ENCODE peak calls at places on chromosomes 1 and 21, in eight cellular contexts. B, L, N, E, Q, P, R and W are unnamed samples.

GRCh38 chr1:90728656-90729257 is 11.7 kb upstream of the BARHL2 start:
- DNase-seq in B (no peak), L (no peak), N (no peak), E (no peak), Q (no peak), P (no peak), R (no peak), W (no peak)

GRCh38 chr1:55527831-55528230 is 312.7 kb upstream of the USP24 start:
- DNase-seq in B (no peak), L (no peak), N (no peak), E (no peak), Q (no peak), P (no peak), R (no peak), W (no peak)

GRCh38 chr1:229210844-229211243 is 60.1 kb upstream of the RAB4A start:
- DNase-seq in B (no peak), L (no peak), N (no peak), E (no peak), Q (no peak), P (no peak), R (no peak), W (no peak)

GRCh38 chr1:229253170-229253974 is 17.5 kb upstream of the RAB4A start:
- DNase-seq in B (peak; percentile 92), L (no peak), N (no peak), E (no peak), Q (no peak), P (peak; percentile 73), R (no peak), W (peak; percentile 37)

GRCh38 chr1:36947384-36947783 is 86.9 kb downstream of the GRIK3 start:
- DNase-seq in B (no peak), L (no peak), N (no peak), E (no peak), Q (no peak), P (no peak), R (no peak), W (no peak)

GRCh38 chr21:16159213-16159970 is 429.6 kb downstream of the USP25 start:
- DNase-seq in B (no peak), L (no peak), N (no peak), E (no peak), Q (no peak), P (no peak), R (no peak), W (no peak)

GRCh38 chr1:167687919-167688519 is 33.8 kb upstream of the MPZL1 start:
- DNase-seq in B (peak; percentile 78), L (no peak), N (peak; percentile 58), E (peak; percentile 35), Q (peak; percentile 68), P (peak; percentile 67), R (peak; percentile 81), W (peak; percentile 45)

GRCh38 chr1:228243093-228243492 is 35.2 kb downstream of the OBSCN start:
- DNase-seq in B (no peak), L (no peak), N (no peak), E (no peak), Q (no peak), P (no peak), R (no peak), W (no peak)

GRCh38 chr1:37867784-37868183 is 8.4 kb upstream of the MTF1 start:
- DNase-seq in B (no peak), L (no peak), N (no peak), E (no peak), Q (no peak), P (no peak), R (no peak), W (no peak)

GRCh38 chr1:7223334-7224080 is 438.3 kb downstream of the CAMTA1 start:
- DNase-seq in B (no peak), L (no peak), N (no peak), E (no peak), Q (no peak), P (no peak), R (no peak), W (peak; percentile 84)

GRCh38 chr1:165894591-165894990 is 67.2 kb downstream of the UCK2 start:
- DNase-seq in B (no peak), L (no peak), N (no peak), E (no peak), Q (no peak), P (no peak), R (no peak), W (no peak)

GRCh38 chr1:155050560-155051341 is at the start of gene ADAM15:
- DNase-seq in B (peak; percentile 85), L (no peak), N (peak; percentile 77), E (peak; percentile 93), Q (peak; percentile 81), P (peak; percentile 73), R (peak; percentile 70), W (peak; percentile 73)

GRCh38 chr1:178650950-178651461 is 74.0 kb upstream of the RALGPS2 start:
- DNase-seq in B (peak; percentile 83), L (no peak), N (no peak), E (no peak), Q (no peak), P (no peak), R (no peak), W (peak; percentile 51)